ENCODE peak calls at places on chromosomes 1 and 21, in four cellular contexts. One of them, this sample, is unnamed.

GRCh38 chr1:205256956-205257615 is 29.3 kb downstream of the TMCC2 start:
- DNase-seq in IMR-90: no peak
- DNase-seq in K562: no peak
- DNase-seq in HCT116: no peak
- DNase-seq in this sample: no peak

GRCh38 chr1:220300442-220301121 is 28.3 kb upstream of the RAB3GAP2 start:
- DNase-seq in IMR-90: peak; percentile 91
- DNase-seq in K562: peak; percentile 38
- DNase-seq in HCT116: no peak
- DNase-seq in this sample: no peak

GRCh38 chr1:23283660-23284602 is 60.2 kb downstream of the HNRNPR start:
- DNase-seq in IMR-90: peak; percentile 67
- DNase-seq in K562: no peak
- DNase-seq in HCT116: no peak
- DNase-seq in this sample: no peak

GRCh38 chr1:15501208-15502032 is 22.6 kb downstream of the CASP9 start:
- DNase-seq in IMR-90: peak; percentile 49
- DNase-seq in K562: peak; percentile 80
- DNase-seq in HCT116: peak; percentile 16
- DNase-seq in this sample: peak; percentile 74

GRCh38 chr1:204584699-204585372 is 68.6 kb downstream of the MDM4 start:
- DNase-seq in IMR-90: no peak
- DNase-seq in K562: no peak
- DNase-seq in HCT116: no peak
- DNase-seq in this sample: no peak

GRCh38 chr1:55362558-55362957 is 147.4 kb upstream of the USP24 start:
- DNase-seq in IMR-90: peak; percentile 85
- DNase-seq in K562: no peak
- DNase-seq in HCT116: no peak
- DNase-seq in this sample: no peak

GRCh38 chr1:94425821-94426484 is 7.8 kb downstream of the ABCD3 start:
- DNase-seq in IMR-90: no peak
- DNase-seq in K562: no peak
- DNase-seq in HCT116: no peak
- DNase-seq in this sample: no peak

GRCh38 chr1:161749509-161750407 is at the start of gene DUSP12:
- DNase-seq in IMR-90: peak; percentile 96
- DNase-seq in K562: peak; percentile 86
- DNase-seq in HCT116: peak; percentile 90
- DNase-seq in this sample: peak; percentile 89

GRCh38 chr1:115620453-115620852 is 21.3 kb upstream of the VANGL1 start:
- DNase-seq in IMR-90: no peak
- DNase-seq in K562: no peak
- DNase-seq in HCT116: no peak
- DNase-seq in this sample: no peak

GRCh38 chr21:37266515-37267221 is 466 bp downstream of the VPS26C start:
- DNase-seq in IMR-90: peak; percentile 42
- DNase-seq in K562: no peak
- DNase-seq in HCT116: no peak
- DNase-seq in this sample: peak; percentile 23

GRCh38 chr1:147479864-147480564 is 61.3 kb upstream of the BCL9 start:
- DNase-seq in IMR-90: no peak
- DNase-seq in K562: no peak
- DNase-seq in HCT116: no peak
- DNase-seq in this sample: no peak

GRCh38 chr1:6353948-6354658 is 39.5 kb downstream of the ACOT7 start:
- DNase-seq in IMR-90: no peak
- DNase-seq in K562: peak; percentile 57
- DNase-seq in HCT116: no peak
- DNase-seq in this sample: no peak

GRCh38 chr1:214615111-214615510 is 12.1 kb downstream of the CENPF start:
- DNase-seq in IMR-90: peak; percentile 74
- DNase-seq in K562: no peak
- DNase-seq in HCT116: no peak
- DNase-seq in this sample: peak; percentile 16

GRCh38 chr1:15542685-15543588 is 16.3 kb downstream of the DNAJC16 start:
- DNase-seq in IMR-90: no peak
- DNase-seq in K562: no peak
- DNase-seq in HCT116: no peak
- DNase-seq in this sample: no peak

GRCh38 chr1:214296860-214297699 is 16.1 kb downstream of the SMYD2 start:
- DNase-seq in IMR-90: peak; percentile 90
- DNase-seq in K562: no peak
- DNase-seq in HCT116: no peak
- DNase-seq in this sample: no peak

GRCh38 chr1:56065729-56066128 is 513.6 kb downstream of the PLPP3 start:
- DNase-seq in IMR-90: no peak
- DNase-seq in K562: no peak
- DNase-seq in HCT116: no peak
- DNase-seq in this sample: no peak

GRCh38 chr1:20584890-20585289 is 4.0 kb upstream of the CDA start:
- DNase-seq in IMR-90: peak; percentile 24
- DNase-seq in K562: no peak
- DNase-seq in HCT116: no peak
- DNase-seq in this sample: peak; percentile 77

GRCh38 chr1:26307363-26307781 is 936 bp upstream of the UBXN11 start:
- DNase-seq in IMR-90: no peak
- DNase-seq in K562: no peak
- DNase-seq in HCT116: no peak
- DNase-seq in this sample: no peak

GRCh38 chr1:225842074-225842473 is 32.1 kb downstream of the EPHX1 start:
- DNase-seq in IMR-90: no peak
- DNase-seq in K562: no peak
- DNase-seq in HCT116: no peak
- DNase-seq in this sample: no peak

GRCh38 chr1:235908742-235909520 is 42.2 kb upstream of the LYST start:
- DNase-seq in IMR-90: peak; percentile 82
- DNase-seq in K562: no peak
- DNase-seq in HCT116: peak; percentile 51
- DNase-seq in this sample: peak; percentile 67

GRCh38 chr1:207345644-207346561 is 24.4 kb downstream of the CD55 start:
- DNase-seq in IMR-90: no peak
- DNase-seq in K562: no peak
- DNase-seq in HCT116: no peak
- DNase-seq in this sample: no peak

GRCh38 chr1:171128463-171128862 is 37.8 kb downstream of the FMO3 start:
- DNase-seq in IMR-90: no peak
- DNase-seq in K562: no peak
- DNase-seq in HCT116: no peak
- DNase-seq in this sample: no peak

GRCh38 chr1:224495861-224496260 is 61.3 kb upstream of the WDR26 start:
- DNase-seq in IMR-90: peak; percentile 65
- DNase-seq in K562: no peak
- DNase-seq in HCT116: no peak
- DNase-seq in this sample: no peak

GRCh38 chr1:199474738-199475137 is 552.8 kb upstream of the NR5A2 start:
- DNase-seq in IMR-90: no peak
- DNase-seq in K562: no peak
- DNase-seq in HCT116: no peak
- DNase-seq in this sample: no peak

GRCh38 chr1:26337625-26338024 is 16.3 kb downstream of the CRYBG2 start:
- DNase-seq in IMR-90: no peak
- DNase-seq in K562: no peak
- DNase-seq in HCT116: no peak
- DNase-seq in this sample: no peak

DNA sequence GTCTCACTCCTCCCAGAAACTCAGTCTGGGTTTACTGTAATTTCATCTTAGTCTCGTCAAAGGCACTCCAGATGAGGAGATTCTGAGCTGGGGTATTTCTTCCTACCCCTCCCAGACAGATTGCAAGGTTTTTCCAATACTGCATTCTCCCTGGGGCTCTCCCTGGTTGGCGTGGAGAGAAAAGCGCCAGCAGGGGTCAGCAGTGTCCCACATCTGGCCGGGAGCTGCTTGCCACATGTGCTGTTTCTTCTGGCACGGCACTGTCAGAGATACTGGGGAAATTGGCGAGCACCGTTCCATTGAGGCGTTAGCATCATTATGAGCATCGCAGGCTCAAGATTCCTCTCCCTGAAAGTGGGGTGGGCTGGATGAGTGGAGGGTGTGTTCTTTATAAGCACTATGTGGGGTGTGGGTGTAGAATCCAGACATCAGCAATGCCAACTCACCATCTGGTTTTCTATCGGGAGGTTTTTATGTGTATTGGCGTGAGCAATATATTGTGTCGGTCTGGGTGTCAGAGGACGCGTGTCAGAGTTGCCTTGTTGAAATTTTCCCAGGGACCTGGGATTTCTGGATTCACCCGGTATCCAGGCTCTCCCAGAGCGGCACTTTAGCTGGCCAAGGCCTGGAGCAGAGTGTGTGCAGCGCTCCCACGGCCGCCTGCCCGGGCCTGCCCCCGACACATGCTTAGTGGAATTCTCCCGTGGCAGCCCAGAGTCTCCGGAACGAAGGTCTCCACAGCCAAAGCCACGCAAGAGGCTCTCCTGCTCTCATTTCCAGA is 8.0 kb upstream of the NAV1 start:
- DNase-seq in IMR-90: peak; percentile 83
- DNase-seq in K562: peak; percentile 76
- DNase-seq in HCT116: peak; percentile 45
- DNase-seq in this sample: peak; percentile 89
- TF ChIP-seq RAD21 in IMR-90: peak; percentile 95
- TF ChIP-seq RAD21 in K562: peak; percentile 97
- TF ChIP-seq RAD21 in HCT116: peak; percentile 95
- TF ChIP-seq RAD21 in this sample: peak; percentile 93

GRCh38 chr1:119674110-119674509 is 26.0 kb upstream of the ZNF697 start:
- DNase-seq in IMR-90: peak; percentile 57
- DNase-seq in K562: no peak
- DNase-seq in HCT116: no peak
- DNase-seq in this sample: no peak
- TF ChIP-seq RAD21 in IMR-90: no peak
- TF ChIP-seq RAD21 in K562: no peak
- TF ChIP-seq RAD21 in HCT116: no peak
- TF ChIP-seq RAD21 in this sample: no peak

DNA sequence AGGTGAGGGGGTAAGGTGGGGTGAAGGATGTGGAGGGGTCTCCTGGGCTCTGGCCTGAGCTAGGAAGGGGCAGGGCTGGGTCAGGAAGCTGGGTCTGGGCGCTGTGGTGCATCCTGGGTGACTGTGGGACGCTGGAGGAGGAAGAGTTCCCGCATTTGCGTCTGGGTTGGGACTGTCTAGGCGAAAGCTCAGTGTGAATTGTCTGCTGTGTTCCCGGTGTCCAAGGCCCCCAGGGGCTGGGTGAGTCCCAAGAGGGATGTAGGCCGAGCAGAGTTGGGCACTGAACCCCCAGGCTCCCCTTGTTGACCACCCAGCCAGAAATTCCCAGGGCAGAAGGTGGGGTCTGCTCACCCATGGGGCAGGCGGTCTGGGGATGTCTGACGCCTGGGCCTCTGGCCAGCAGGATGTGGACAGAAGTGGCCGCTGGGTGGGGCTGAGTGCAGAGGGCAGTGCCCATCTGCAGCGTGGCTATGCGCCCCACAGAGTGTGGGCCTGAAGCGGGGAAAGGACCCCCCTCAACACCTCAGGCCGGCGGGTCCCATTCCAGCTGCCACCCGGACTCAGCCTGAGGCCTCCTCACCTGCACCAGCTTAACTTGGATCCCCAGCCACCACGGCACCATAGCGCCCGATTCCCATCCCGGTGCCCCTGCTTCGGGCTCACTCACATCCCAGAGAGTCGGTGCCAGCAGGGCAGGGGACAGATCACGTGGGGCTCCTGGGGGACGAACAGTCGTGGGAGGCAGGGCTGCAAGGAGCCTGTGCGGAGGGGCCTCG is 36.9 kb upstream of the POFUT2 start:
- DNase-seq in IMR-90: no peak
- DNase-seq in K562: no peak
- DNase-seq in HCT116: no peak
- DNase-seq in this sample: peak; percentile 67
- TF ChIP-seq RAD21 in IMR-90: no peak
- TF ChIP-seq RAD21 in K562: no peak
- TF ChIP-seq RAD21 in HCT116: no peak
- TF ChIP-seq RAD21 in this sample: peak; percentile 51

GRCh38 chr1:10821388-10821787 is 24.9 kb upstream of the CASZ1 start:
- DNase-seq in IMR-90: no peak
- DNase-seq in K562: no peak
- DNase-seq in HCT116: no peak
- DNase-seq in this sample: no peak

GRCh38 chr1:10819198-10819901 is 22.9 kb upstream of the CASZ1 start:
- DNase-seq in IMR-90: no peak
- DNase-seq in K562: no peak
- DNase-seq in HCT116: no peak
- DNase-seq in this sample: no peak

GRCh38 chr1:10823000-10823401 is 26.6 kb upstream of the CASZ1 start:
- DNase-seq in IMR-90: no peak
- DNase-seq in K562: no peak
- DNase-seq in HCT116: no peak
- DNase-seq in this sample: no peak

GRCh38 chr1:10818262-10819197 is 22.1 kb upstream of the CASZ1 start:
- DNase-seq in IMR-90: no peak
- DNase-seq in K562: no peak
- DNase-seq in HCT116: no peak
- DNase-seq in this sample: no peak

GRCh38 chr1:10820422-10820821 is 24.0 kb upstream of the CASZ1 start:
- DNase-seq in IMR-90: no peak
- DNase-seq in K562: no peak
- DNase-seq in HCT116: no peak
- DNase-seq in this sample: no peak
- TF ChIP-seq RAD21 in IMR-90: no peak
- TF ChIP-seq RAD21 in K562: no peak
- TF ChIP-seq RAD21 in HCT116: no peak
- TF ChIP-seq RAD21 in this sample: no peak

GRCh38 chr1:111733183-111733995 is 5.8 kb downstream of the INKA2 start:
- DNase-seq in IMR-90: peak; percentile 91
- DNase-seq in K562: peak; percentile 48
- DNase-seq in HCT116: no peak
- DNase-seq in this sample: peak; percentile 52
- TF ChIP-seq RAD21 in IMR-90: no peak
- TF ChIP-seq RAD21 in K562: no peak
- TF ChIP-seq RAD21 in HCT116: no peak
- TF ChIP-seq RAD21 in this sample: no peak

DNA sequence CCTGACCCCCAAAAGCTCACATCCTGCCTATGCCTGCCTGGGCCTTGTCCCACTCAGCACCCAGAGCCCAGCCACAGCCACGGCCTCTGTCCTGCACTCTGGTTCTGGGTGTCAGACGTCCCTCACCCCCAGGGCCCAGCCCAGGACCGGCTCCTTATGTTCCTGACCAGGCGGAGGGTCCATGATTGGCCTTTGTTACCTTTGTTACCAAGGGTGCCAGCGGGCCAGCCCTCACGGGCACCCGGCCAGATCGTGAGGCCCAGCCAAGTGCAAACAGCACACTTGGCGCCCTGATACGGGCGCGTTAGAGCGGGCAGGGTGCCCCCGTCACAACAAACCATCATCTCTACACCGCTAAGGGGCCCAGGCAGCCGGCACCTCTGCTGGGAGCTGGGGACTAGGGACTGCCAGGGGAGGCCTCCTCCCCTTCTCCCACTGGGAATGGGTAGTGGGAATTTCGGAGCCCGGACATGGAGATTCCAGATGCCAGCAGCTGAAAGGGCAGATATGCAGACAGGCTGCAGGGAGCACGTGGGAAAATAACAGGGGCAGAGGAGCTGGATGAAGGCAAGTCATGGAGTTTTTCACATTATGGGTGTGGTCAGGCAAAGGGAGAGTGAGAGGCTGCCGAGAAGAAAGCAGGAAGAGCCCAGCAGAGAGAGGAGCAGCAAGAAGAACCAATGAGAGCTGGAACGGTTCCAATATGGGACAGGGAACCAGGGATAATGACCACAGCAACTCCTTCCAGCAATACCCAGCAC is 22.1 kb downstream of the HSPG2 start:
- DNase-seq in IMR-90: no peak
- DNase-seq in K562: peak; percentile 58
- DNase-seq in HCT116: no peak
- DNase-seq in this sample: no peak
- TF ChIP-seq RAD21 in IMR-90: no peak
- TF ChIP-seq RAD21 in K562: no peak
- TF ChIP-seq RAD21 in HCT116: no peak
- TF ChIP-seq RAD21 in this sample: no peak